ENCODE peak calls at places on chromosomes 11 and 22, in eight cellular contexts. Z is GM13977; H is HTR-8/SVneo; S is NCI-H1105 treated with DMSO at 0.1 percent for 48 hours; Q is activated CD4-positive, alpha-beta T cell treated with anti-CD3 and anti-CD28 coated beads, Interleukin-2, amount 10 ng/mL, durations not matched to agents 7 days and 5 days; B is CD8-positive, alpha-beta memory T cell; G is NCI-H1436; F is heart right ventricle. N is an unnamed sample.

GRCh38 chr11:66119348-66120133 is 49.5 kb downstream of the PACS1 start:
- DNase-seq in Z (no peak), H (no peak), S (no peak), Q (no peak), B (no peak), G (no peak), F (no peak), N (peak)

GRCh38 chr22:31681625-31682345 is 19.8 kb upstream of the PISD start:
- DNase-seq in Z (no peak), H (no peak), S (no peak), Q (no peak), B (no peak), G (no peak), F (no peak), N (peak)

GRCh38 chr11:8748317-8748716 is 65.7 kb downstream of the RPL27A start:
- DNase-seq in Z (no peak), H (no peak), S (no peak), Q (no peak), B (no peak), G (no peak), F (no peak), N (no peak)

GRCh38 chr11:96021901-96022650 is 98.2 kb upstream of the MTMR2 start:
- DNase-seq in Z (no peak), H (no peak), S (no peak), Q (no peak), B (no peak), G (no peak), F (no peak), N (no peak)

GRCh38 chr22:43811777-43812148 is 342 bp downstream of the EFCAB6 start:
- DNase-seq in Z (no peak), H (no peak), S (peak), Q (peak), B (no peak), G (no peak), F (no peak), N (no peak)

GRCh38 chr22:22075382-22076163 is 93.0 kb upstream of the TOP3B start:
- DNase-seq in Z (no peak), H (no peak), S (no peak), Q (no peak), B (no peak), G (no peak), F (no peak), N (no peak)

GRCh38 chr11:17807034-17807433 is 72.5 kb downstream of the KCNC1 start:
- DNase-seq in Z (no peak), H (no peak), S (no peak), Q (no peak), B (no peak), G (no peak), F (no peak), N (peak)

GRCh38 chr22:39545310-39546063 is 12.9 kb upstream of the RPS19BP1 start:
- DNase-seq in Z (no peak), H (no peak), S (no peak), Q (peak), B (peak), G (no peak), F (no peak), N (peak)

GRCh38 chr11:122977455-122978302 is 4.0 kb downstream of the BSX start:
- DNase-seq in Z (peak), H (no peak), S (no peak), Q (no peak), B (no peak), G (no peak), F (no peak), N (peak)

GRCh38 chr11:235998-236773 is at the start of gene SIRT3:
- DNase-seq in Z (peak), H (peak), S (peak), Q (peak), B (peak), G (peak), F (peak), N (peak)

GRCh38 chr11:87290304-87290922 is 252.7 kb downstream of the TMEM135 start:
- DNase-seq in Z (peak), H (peak), S (peak), Q (peak), B (no peak), G (peak), F (no peak), N (peak)

GRCh38 chr11:59206635-59207034 is 6.1 kb downstream of the MPEG1 start:
- DNase-seq in Z (no peak), H (peak), S (peak), Q (no peak), B (no peak), G (no peak), F (peak), N (peak)

GRCh38 chr11:57546869-57547518 is 9.6 kb downstream of the SMTNL1 start:
- DNase-seq in Z (peak), H (peak), S (no peak), Q (no peak), B (no peak), G (no peak), F (no peak), N (peak)